ENCODE peak calls at places on chromosomes 5 and 9, in ten cellular contexts. F, Z, M, W, K, S, D, X, H and Q are unnamed samples.

GRCh38 chr9:102569436-102569835 is 425.7 kb upstream of the CYLC2 start:
- DNase-seq in F (no peak), Z (no peak), M (no peak), W (no peak), K (no peak), S (no peak), D (no peak), X (no peak), H (no peak), Q (no peak)

GRCh38 chr9:4324513-4324912 is 24.6 kb upstream of the GLIS3 start:
- DNase-seq in F (peak; percentile 14), Z (no peak), M (no peak), W (no peak), K (no peak), S (no peak), D (no peak), X (no peak), H (no peak), Q (no peak)

GRCh38 chr9:88532320-88532719 is 2.7 kb upstream of the NXNL2 start:
- DNase-seq in F (peak; percentile 80), Z (peak; percentile 33), M (no peak), W (no peak), K (no peak), S (peak; percentile 26), D (no peak), X (peak; percentile 19), H (no peak), Q (peak; percentile 10)

GRCh38 chr5:103224118-103224893 is 34.3 kb upstream of the MACIR start:
- DNase-seq in F (peak; percentile 78), Z (peak; percentile 78), M (no peak), W (peak; percentile 51), K (no peak), S (no peak), D (no peak), X (no peak), H (no peak), Q (peak; percentile 43)

GRCh38 chr9:125066839-125067619 is 76.3 kb downstream of the SCAI start:
- DNase-seq in F (no peak), Z (no peak), M (no peak), W (no peak), K (no peak), S (no peak), D (no peak), X (no peak), H (no peak), Q (no peak)

GRCh38 chr9:107425110-107426025 is 64.2 kb downstream of the KLF4 start:
- DNase-seq in F (peak; percentile 77), Z (peak; percentile 59), M (peak; percentile 51), W (no peak), K (peak; percentile 55), S (peak; percentile 26), D (peak; percentile 7), X (peak; percentile 78), H (peak; percentile 67), Q (peak; percentile 61)

GRCh38 chr9:137220317-137221094 is 1.5 kb downstream of the RNF208 start:
- DNase-seq in F (no peak), Z (no peak), M (no peak), W (no peak), K (no peak), S (no peak), D (no peak), X (no peak), H (no peak), Q (no peak)

GRCh38 chr9:105932276-105932675 is 237.9 kb downstream of the TMEM38B start:
- DNase-seq in F (no peak), Z (no peak), M (no peak), W (no peak), K (no peak), S (no peak), D (no peak), X (no peak), H (no peak), Q (no peak)

GRCh38 chr9:76018244-76018643 is 127.8 kb downstream of the PCSK5 start:
- DNase-seq in F (no peak), Z (no peak), M (no peak), W (no peak), K (no peak), S (no peak), D (no peak), X (no peak), H (no peak), Q (no peak)

GRCh38 chr5:155299342-155300006 is 285.9 kb downstream of the KIF4B start:
- DNase-seq in F (no peak), Z (no peak), M (no peak), W (no peak), K (no peak), S (no peak), D (no peak), X (peak; percentile 21), H (no peak), Q (no peak)

GRCh38 chr9:133987455-133987800 is 4.7 kb downstream of the VAV2 start:
- DNase-seq in F (no peak), Z (no peak), M (no peak), W (no peak), K (no peak), S (no peak), D (no peak), X (no peak), H (peak; percentile 35), Q (no peak)

GRCh38 chr5:153629027-153629426 is 138.6 kb downstream of the GRIA1 start:
- DNase-seq in F (peak; percentile 97), Z (no peak), M (peak; percentile 30), W (no peak), K (no peak), S (peak; percentile 86), D (peak; percentile 66), X (no peak), H (peak; percentile 49), Q (no peak)

GRCh38 chr9:3879731-3880493 is 354.1 kb upstream of the RFX3 start:
- DNase-seq in F (peak; percentile 78), Z (no peak), M (no peak), W (peak; percentile 35), K (no peak), S (no peak), D (no peak), X (no peak), H (no peak), Q (no peak)

GRCh38 chr9:83154087-83154736 is 91.3 kb upstream of the RASEF start:
- DNase-seq in F (peak; percentile 88), Z (no peak), M (no peak), W (no peak), K (no peak), S (peak; percentile 77), D (no peak), X (no peak), H (no peak), Q (no peak)

GRCh38 chr9:7363777-7364477 is 435.7 kb downstream of the DMAC1 start:
- DNase-seq in F (no peak), Z (no peak), M (no peak), W (no peak), K (no peak), S (no peak), D (no peak), X (no peak), H (no peak), Q (no peak)

GRCh38 chr9:91571036-91571435 is 147.4 kb upstream of the NFIL3 start:
- DNase-seq in F (no peak), Z (no peak), M (no peak), W (no peak), K (no peak), S (no peak), D (no peak), X (no peak), H (no peak), Q (no peak)

GRCh38 chr5:141835928-141836667 is 42.1 kb downstream of the PCDH1 start:
- DNase-seq in F (no peak), Z (no peak), M (no peak), W (no peak), K (no peak), S (no peak), D (no peak), X (peak; percentile 69), H (no peak), Q (no peak)

GRCh38 chr5:134289509-134290113 is 63.7 kb upstream of the PPP2CA start:
- DNase-seq in F (peak; percentile 81), Z (peak; percentile 42), M (peak; percentile 15), W (peak; percentile 21), K (peak; percentile 5), S (peak; percentile 19), D (peak; percentile 71), X (no peak), H (no peak), Q (peak; percentile 20)

GRCh38 chr9:112049834-112050516 is 125.1 kb downstream of the SUSD1 start:
- DNase-seq in F (no peak), Z (no peak), M (no peak), W (no peak), K (no peak), S (no peak), D (no peak), X (no peak), H (no peak), Q (no peak)

GRCh38 chr5:167982-168660 is 23.2 kb upstream of the LRRC14B start:
- DNase-seq in F (peak; percentile 90), Z (no peak), M (no peak), W (no peak), K (no peak), S (peak; percentile 63), D (peak; percentile 77), X (no peak), H (peak; percentile 33), Q (peak; percentile 4)

GRCh38 chr9:12614488-12614887 is 78.7 kb upstream of the TYRP1 start:
- DNase-seq in F (no peak), Z (no peak), M (no peak), W (no peak), K (no peak), S (no peak), D (no peak), X (no peak), H (no peak), Q (no peak)

GRCh38 chr5:9046756-9047481 is 499.0 kb downstream of the SEMA5A start:
- DNase-seq in F (peak; percentile 99), Z (no peak), M (no peak), W (no peak), K (no peak), S (peak; percentile 91), D (no peak), X (no peak), H (no peak), Q (no peak)

GRCh38 chr5:93637697-93638096 is 54.7 kb downstream of the NR2F1 start:
- DNase-seq in F (no peak), Z (no peak), M (no peak), W (no peak), K (no peak), S (no peak), D (no peak), X (no peak), H (no peak), Q (no peak)

GRCh38 chr5:106875591-106876297 is 795.0 kb downstream of the EFNA5 start:
- DNase-seq in F (peak; percentile 54), Z (no peak), M (no peak), W (peak; percentile 20), K (no peak), S (no peak), D (no peak), X (no peak), H (no peak), Q (no peak)

GRCh38 chr5:1543398-1544293 is 19.9 kb upstream of the LPCAT1 start:
- DNase-seq in F (no peak), Z (no peak), M (no peak), W (no peak), K (no peak), S (no peak), D (no peak), X (no peak), H (no peak), Q (no peak)

GRCh38 chr5:89229331-89230070 is 346.5 kb upstream of the MEF2C start:
- DNase-seq in F (no peak), Z (no peak), M (no peak), W (no peak), K (no peak), S (no peak), D (no peak), X (no peak), H (no peak), Q (no peak)

GRCh38 chr5:83099001-83099400 is 21.7 kb downstream of the XRCC4 start:
- DNase-seq in F (no peak), Z (no peak), M (no peak), W (no peak), K (no peak), S (no peak), D (no peak), X (no peak), H (no peak), Q (no peak)

GRCh38 chr5:122195784-122196394 is 66.5 kb downstream of the ZNF474 start:
- DNase-seq in F (peak; percentile 59), Z (no peak), M (no peak), W (peak; percentile 38), K (no peak), S (no peak), D (no peak), X (no peak), H (no peak), Q (no peak)